ENCODE peak calls at places on chromosomes 4 and X, in five cellular contexts. One of them, this sample, is unnamed.

GRCh38 chr4:128570380-128570779 is 239.1 kb upstream of the JADE1 start:
- DNase-seq in esophagus squamous epithelium: peak; percentile 1
- DNase-seq in heart left ventricle: peak; percentile 41
- DNase-seq in adrenal gland: peak; percentile 38
- DNase-seq in K562: peak; percentile 35
- DNase-seq in this sample: peak; percentile 48

GRCh38 chr4:52910115-52910514 is 48.0 kb downstream of the RASL11B start:
- DNase-seq in esophagus squamous epithelium: no peak
- DNase-seq in heart left ventricle: no peak
- DNase-seq in adrenal gland: no peak
- DNase-seq in K562: no peak
- DNase-seq in this sample: no peak

GRCh38 chrX:96843566-96843965 is 40.1 kb upstream of the RPA4 start:
- DNase-seq in esophagus squamous epithelium: no peak
- DNase-seq in heart left ventricle: no peak
- DNase-seq in adrenal gland: no peak
- DNase-seq in K562: no peak
- DNase-seq in this sample: no peak

GRCh38 chrX:100979881-100980607 is 10.5 kb downstream of the ARL13A start:
- DNase-seq in esophagus squamous epithelium: no peak
- DNase-seq in heart left ventricle: no peak
- DNase-seq in adrenal gland: no peak
- DNase-seq in K562: no peak
- DNase-seq in this sample: no peak

GRCh38 chr4:29046166-29046565 is 1674.0 kb upstream of the PCDH7 start:
- DNase-seq in esophagus squamous epithelium: no peak
- DNase-seq in heart left ventricle: no peak
- DNase-seq in adrenal gland: no peak
- DNase-seq in K562: no peak
- DNase-seq in this sample: no peak

GRCh38 chrX:115268421-115268820 is 21.1 kb upstream of the LUZP4 start:
- DNase-seq in esophagus squamous epithelium: no peak
- DNase-seq in heart left ventricle: no peak
- DNase-seq in adrenal gland: no peak
- DNase-seq in K562: no peak
- DNase-seq in this sample: no peak

GRCh38 chr4:107255114-107255513 is 219.0 kb upstream of the DKK2 start:
- DNase-seq in esophagus squamous epithelium: no peak
- DNase-seq in heart left ventricle: no peak
- DNase-seq in adrenal gland: no peak
- DNase-seq in K562: no peak
- DNase-seq in this sample: no peak

GRCh38 chr4:122423246-122423645 is 33.3 kb downstream of the IL2 start:
- DNase-seq in esophagus squamous epithelium: no peak
- DNase-seq in heart left ventricle: no peak
- DNase-seq in adrenal gland: no peak
- DNase-seq in K562: no peak
- DNase-seq in this sample: no peak

GRCh38 chr4:183443609-183444148 is 757 bp upstream of the CDKN2AIP start:
- DNase-seq in esophagus squamous epithelium: no peak
- DNase-seq in heart left ventricle: no peak
- DNase-seq in adrenal gland: peak; percentile 77
- DNase-seq in K562: peak; percentile 46
- DNase-seq in this sample: peak; percentile 71

GRCh38 chr4:6313216-6313615 is 43.6 kb downstream of the WFS1 start:
- DNase-seq in esophagus squamous epithelium: no peak
- DNase-seq in heart left ventricle: no peak
- DNase-seq in adrenal gland: no peak
- DNase-seq in K562: no peak
- DNase-seq in this sample: no peak

GRCh38 chr4:184270808-184271413 is 53.2 kb upstream of the ENPP6 start:
- DNase-seq in esophagus squamous epithelium: no peak
- DNase-seq in heart left ventricle: no peak
- DNase-seq in adrenal gland: no peak
- DNase-seq in K562: no peak
- DNase-seq in this sample: no peak

GRCh38 chr4:142405021-142405991 is 440.8 kb downstream of the INPP4B start:
- DNase-seq in esophagus squamous epithelium: no peak
- DNase-seq in heart left ventricle: peak; percentile 45
- DNase-seq in adrenal gland: peak; percentile 59
- DNase-seq in K562: no peak
- DNase-seq in this sample: peak; percentile 63

GRCh38 chr4:19358015-19358414 is 893.7 kb upstream of the SLIT2 start:
- DNase-seq in esophagus squamous epithelium: no peak
- DNase-seq in heart left ventricle: no peak
- DNase-seq in adrenal gland: no peak
- DNase-seq in K562: no peak
- DNase-seq in this sample: no peak

GRCh38 chr4:151811403-151811802 is 50.6 kb upstream of the GATB start:
- DNase-seq in esophagus squamous epithelium: no peak
- DNase-seq in heart left ventricle: no peak
- DNase-seq in adrenal gland: no peak
- DNase-seq in K562: no peak
- DNase-seq in this sample: no peak

GRCh38 chrX:25049347-25049746 is 33.6 kb upstream of the ARX start:
- DNase-seq in esophagus squamous epithelium: no peak
- DNase-seq in heart left ventricle: no peak
- DNase-seq in adrenal gland: no peak
- DNase-seq in K562: no peak
- DNase-seq in this sample: no peak

GRCh38 chr4:1813231-1813630 is 20.1 kb downstream of the FGFR3 start:
- DNase-seq in esophagus squamous epithelium: no peak
- DNase-seq in heart left ventricle: no peak
- DNase-seq in adrenal gland: no peak
- DNase-seq in K562: no peak
- DNase-seq in this sample: no peak

GRCh38 chr4:16752150-16752549 is 146.3 kb downstream of the LDB2 start:
- DNase-seq in esophagus squamous epithelium: no peak
- DNase-seq in heart left ventricle: no peak
- DNase-seq in adrenal gland: no peak
- DNase-seq in K562: no peak
- DNase-seq in this sample: no peak

GRCh38 chr4:173930329-173930967 is 353.0 kb downstream of the FBXO8 start:
- DNase-seq in esophagus squamous epithelium: no peak
- DNase-seq in heart left ventricle: no peak
- DNase-seq in adrenal gland: no peak
- DNase-seq in K562: no peak
- DNase-seq in this sample: no peak

GRCh38 chr4:98771959-98772619 is 113.7 kb upstream of the TSPAN5 start:
- DNase-seq in esophagus squamous epithelium: no peak
- DNase-seq in heart left ventricle: no peak
- DNase-seq in adrenal gland: no peak
- DNase-seq in K562: no peak
- DNase-seq in this sample: no peak

GRCh38 chr4:38131371-38132139 is 171.4 kb downstream of the PTTG2 start:
- DNase-seq in esophagus squamous epithelium: no peak
- DNase-seq in heart left ventricle: no peak
- DNase-seq in adrenal gland: peak; percentile 56
- DNase-seq in K562: no peak
- DNase-seq in this sample: no peak

GRCh38 chrX:71181558-71181909 is 36.9 kb downstream of the NLGN3 start:
- DNase-seq in esophagus squamous epithelium: no peak
- DNase-seq in heart left ventricle: no peak
- DNase-seq in adrenal gland: no peak
- DNase-seq in K562: peak; percentile 29
- DNase-seq in this sample: peak; percentile 26

GRCh38 chr4:94304365-94304971 is 38.2 kb downstream of the HPGDS start:
- DNase-seq in esophagus squamous epithelium: no peak
- DNase-seq in heart left ventricle: no peak
- DNase-seq in adrenal gland: no peak
- DNase-seq in K562: peak; percentile 27
- DNase-seq in this sample: peak; percentile 20

GRCh38 chr4:181078236-181078635 is 1165.0 kb upstream of the TENM3 start:
- DNase-seq in esophagus squamous epithelium: no peak
- DNase-seq in heart left ventricle: no peak
- DNase-seq in adrenal gland: no peak
- DNase-seq in K562: no peak
- DNase-seq in this sample: no peak

GRCh38 chr4:86506591-86506990 is 87.5 kb upstream of the PTPN13 start:
- DNase-seq in esophagus squamous epithelium: no peak
- DNase-seq in heart left ventricle: no peak
- DNase-seq in adrenal gland: no peak
- DNase-seq in K562: no peak
- DNase-seq in this sample: no peak

GRCh38 chr4:16636911-16637630 is 261.4 kb downstream of the LDB2 start:
- DNase-seq in esophagus squamous epithelium: no peak
- DNase-seq in heart left ventricle: no peak
- DNase-seq in adrenal gland: no peak
- DNase-seq in K562: no peak
- DNase-seq in this sample: no peak

GRCh38 chr4:111213520-111213919 is 590.6 kb upstream of the PITX2 start:
- DNase-seq in esophagus squamous epithelium: no peak
- DNase-seq in heart left ventricle: no peak
- DNase-seq in adrenal gland: no peak
- DNase-seq in K562: no peak
- DNase-seq in this sample: no peak

GRCh38 chr4:187070740-187071139 is 347.1 kb upstream of the FAT1 start:
- DNase-seq in esophagus squamous epithelium: no peak
- DNase-seq in heart left ventricle: no peak
- DNase-seq in adrenal gland: no peak
- DNase-seq in K562: no peak
- DNase-seq in this sample: no peak

GRCh38 chr4:4519296-4519898 is 22.5 kb downstream of the STX18 start:
- DNase-seq in esophagus squamous epithelium: no peak
- DNase-seq in heart left ventricle: no peak
- DNase-seq in adrenal gland: no peak
- DNase-seq in K562: peak; percentile 21
- DNase-seq in this sample: no peak

GRCh38 chr4:177313263-177313662 is 3.6 kb downstream of the NEIL3 start:
- DNase-seq in esophagus squamous epithelium: no peak
- DNase-seq in heart left ventricle: no peak
- DNase-seq in adrenal gland: no peak
- DNase-seq in K562: no peak
- DNase-seq in this sample: no peak

GRCh38 chr4:177308842-177309524 is 691 bp upstream of the NEIL3 start:
- DNase-seq in esophagus squamous epithelium: no peak
- DNase-seq in heart left ventricle: no peak
- DNase-seq in adrenal gland: no peak
- DNase-seq in K562: no peak
- DNase-seq in this sample: no peak

GRCh38 chr4:177308125-177308524 is 1.5 kb upstream of the NEIL3 start:
- DNase-seq in esophagus squamous epithelium: no peak
- DNase-seq in heart left ventricle: no peak
- DNase-seq in adrenal gland: peak; percentile 59
- DNase-seq in K562: no peak
- DNase-seq in this sample: no peak

DNA sequence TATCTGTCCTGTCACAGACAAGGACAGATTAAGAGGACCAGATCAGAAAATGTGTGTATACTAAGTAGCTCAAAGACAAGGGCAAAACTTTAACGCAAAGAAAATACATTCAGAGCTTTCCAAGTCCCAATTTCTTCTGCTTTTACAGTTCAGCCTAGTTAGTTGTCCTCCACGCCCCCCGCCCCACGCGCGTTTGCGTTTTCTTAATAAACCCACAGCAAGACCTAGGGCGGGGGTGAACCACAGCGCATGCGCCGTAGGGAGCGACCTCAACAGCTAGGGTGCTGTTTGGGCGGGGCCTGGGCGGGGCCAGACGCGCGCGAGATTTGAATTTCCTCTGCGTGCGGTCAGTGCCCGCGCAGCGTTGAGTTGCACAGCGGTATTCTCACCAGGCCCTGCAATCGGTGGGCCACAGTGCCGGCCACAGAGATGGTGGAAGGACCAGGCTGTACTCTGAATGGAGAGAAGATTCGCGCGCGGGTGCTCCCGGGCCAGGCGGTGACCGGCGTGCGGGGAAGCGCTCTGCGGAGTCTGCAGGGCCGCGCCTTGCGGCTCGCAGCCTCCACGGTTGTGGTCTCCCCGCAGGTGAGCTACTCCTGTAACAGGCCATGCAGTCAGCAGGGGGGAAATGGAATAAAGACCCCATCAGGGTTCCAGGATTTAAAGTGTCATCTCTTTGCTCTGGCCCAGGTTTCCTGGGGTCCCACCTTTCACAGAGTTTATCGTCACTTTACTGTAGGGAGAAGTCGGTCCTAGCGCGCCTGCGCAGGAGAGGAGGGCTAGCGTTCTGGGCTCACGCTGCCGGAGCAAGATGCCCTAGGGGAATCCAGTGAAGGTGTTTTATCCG is at the start of gene NEIL3:
- DNase-seq in esophagus squamous epithelium: peak; percentile 75
- DNase-seq in heart left ventricle: peak; percentile 91
- DNase-seq in adrenal gland: peak; percentile 78
- DNase-seq in K562: peak; percentile 96
- DNase-seq in this sample: peak; percentile 94
- TF ChIP-seq POLR2A in esophagus squamous epithelium: no peak
- TF ChIP-seq POLR2A in heart left ventricle: no peak
- TF ChIP-seq POLR2A in adrenal gland: no peak
- TF ChIP-seq POLR2A in K562: peak; percentile 93
- TF ChIP-seq POLR2A in this sample: no peak

GRCh38 chrX:65667157-65667502 is 324 bp upstream of the MSN start:
- DNase-seq in esophagus squamous epithelium: no peak
- DNase-seq in heart left ventricle: no peak
- DNase-seq in adrenal gland: no peak
- DNase-seq in K562: no peak
- DNase-seq in this sample: no peak
- H3K27ac ChIP-seq in esophagus squamous epithelium: peak overlapping the region; percentile 93
- H3K27ac ChIP-seq in heart left ventricle: peak overlapping the region; percentile 93
- H3K27ac ChIP-seq in adrenal gland: peak overlapping the region; percentile 96
- H3K27ac ChIP-seq in K562: peak overlapping the region; percentile 100
- H3K27ac ChIP-seq in this sample: no peak overlapping the region

GRCh38 chrX:148732743-148733142 is 232.3 kb downstream of the AFF2 start:
- DNase-seq in esophagus squamous epithelium: no peak
- DNase-seq in heart left ventricle: no peak
- DNase-seq in adrenal gland: no peak
- DNase-seq in K562: no peak
- DNase-seq in this sample: no peak
- TF ChIP-seq CTCF in esophagus squamous epithelium: no peak
- TF ChIP-seq CTCF in heart left ventricle: no peak
- TF ChIP-seq CTCF in adrenal gland: no peak
- TF ChIP-seq CTCF in K562: no peak
- TF ChIP-seq CTCF in this sample: no peak

DNA sequence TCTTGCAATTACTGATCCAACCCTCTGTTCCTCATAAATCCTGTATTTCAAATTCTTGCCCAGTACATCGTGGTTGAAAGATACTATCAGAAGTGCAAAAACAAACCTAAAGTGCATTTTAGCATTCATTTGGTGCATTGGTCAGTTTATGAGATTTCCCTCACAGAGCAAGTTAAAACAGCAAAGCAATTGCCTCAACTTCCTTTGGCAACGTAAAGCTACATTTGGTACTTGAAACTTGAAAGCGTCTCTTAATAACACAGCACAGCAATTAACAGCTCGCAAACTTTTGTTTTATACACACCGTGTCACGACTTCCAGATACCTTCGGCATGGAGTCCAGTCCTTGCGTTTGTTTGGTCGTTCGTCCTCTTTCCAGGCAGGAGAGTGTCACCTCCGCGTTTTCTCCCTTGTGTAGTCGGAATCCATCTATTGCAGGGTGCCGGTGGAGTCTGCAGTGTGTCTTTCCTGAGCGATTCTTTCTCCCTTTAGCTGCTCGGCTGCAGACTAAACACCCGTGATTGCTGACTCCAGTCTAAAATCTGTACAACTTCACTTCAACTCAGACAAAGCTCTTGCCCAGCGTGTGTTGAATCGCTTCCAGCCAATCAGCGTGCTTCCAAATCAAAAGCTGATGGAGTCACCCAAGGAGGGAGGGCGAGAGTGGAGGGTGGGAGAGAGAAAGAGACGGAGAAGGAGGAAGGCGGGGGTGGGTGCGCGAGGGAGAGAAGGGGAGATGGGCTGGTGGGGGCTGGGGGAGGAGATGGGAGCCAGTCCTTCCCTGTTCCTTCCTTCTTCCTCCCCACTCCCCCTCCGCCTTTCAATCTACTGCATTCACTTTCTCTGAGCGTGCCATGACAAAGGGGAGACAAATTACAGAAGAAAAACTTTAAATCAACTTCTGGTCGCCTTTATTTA is at the start of gene PCDH18:
- DNase-seq in esophagus squamous epithelium: peak; percentile 4
- DNase-seq in heart left ventricle: peak; percentile 87
- DNase-seq in adrenal gland: peak; percentile 83
- DNase-seq in K562: no peak
- DNase-seq in this sample: peak; percentile 94
- TF ChIP-seq POLR2A in esophagus squamous epithelium: no peak
- TF ChIP-seq POLR2A in heart left ventricle: peak; percentile 63
- TF ChIP-seq POLR2A in adrenal gland: peak; percentile 66
- TF ChIP-seq POLR2A in K562: no peak
- TF ChIP-seq POLR2A in this sample: no peak

This sample was measured in testis.